ENCODE peak calls at places on chromosome 19, in nine cellular contexts. N is left lung, X is lower lobe of right lung, E is hepatocyte, V is aorta, S is OCI-LY7, Y is transverse colon, L is A549, B is lung. G is an unnamed sample.

GRCh38 chr19:1210227-1210538 is 4.6 kb downstream of the STK11 start:
- DNase-seq in N (no peak), X (no peak), E (no peak), V (no peak), S (no peak), Y (no peak), L (no peak), B (no peak), G (no peak)

GRCh38 chr19:2079865-2080301 is 16.2 kb downstream of the MOB3A start:
- DNase-seq in N (no peak), X (no peak), E (no peak), V (no peak), S (no peak), Y (no peak), L (no peak), B (no peak), G (no peak)

GRCh38 chr19:2361259-2362038 is 1.4 kb downstream of the TMPRSS9 start:
- DNase-seq in N (no peak), X (no peak), E (no peak), V (no peak), S (no peak), Y (no peak), L (no peak), B (no peak), G (no peak)

GRCh38 chr19:4121815-4122214 is 2.1 kb downstream of the MAP2K2 start:
- DNase-seq in N (no peak), X (no peak), E (no peak), V (no peak), S (no peak), Y (no peak), L (no peak), B (no peak), G (no peak)

GRCh38 chr19:18496167-18496979 is 25.5 kb downstream of the ELL start:
- DNase-seq in N (no peak), X (peak; percentile 78), E (no peak), V (no peak), S (no peak), Y (peak; percentile 73), L (no peak), B (peak; percentile 68), G (peak; percentile 88)

GRCh38 chr19:53942001-53942786 is 20.5 kb upstream of the CACNG8 start:
- DNase-seq in N (no peak), X (no peak), E (peak; percentile 24), V (no peak), S (no peak), Y (no peak), L (no peak), B (no peak), G (no peak)

GRCh38 chr19:1122972-1123363 is 19.2 kb downstream of the GPX4 start:
- DNase-seq in N (peak; percentile 94), X (peak; percentile 78), E (peak; percentile 75), V (peak; percentile 77), S (peak; percentile 71), Y (peak; percentile 85), L (no peak), B (peak; percentile 82), G (no peak)

GRCh38 chr19:5953680-5954213 is 24.2 kb downstream of the RANBP3 start:
- DNase-seq in N (no peak), X (no peak), E (no peak), V (no peak), S (no peak), Y (no peak), L (no peak), B (no peak), G (no peak)

GRCh38 chr19:13155472-13156284 is 5.5 kb downstream of the IER2 start:
- DNase-seq in N (peak; percentile 94), X (peak; percentile 87), E (peak; percentile 92), V (peak; percentile 89), S (peak; percentile 91), Y (peak; percentile 88), L (no peak), B (peak; percentile 70), G (peak; percentile 87)

GRCh38 chr19:40633207-40633606 is 32.0 kb downstream of the LTBP4 start:
- DNase-seq in N (no peak), X (no peak), E (no peak), V (no peak), S (no peak), Y (no peak), L (no peak), B (no peak), G (no peak)

GRCh38 chr19:31260171-31260933 is 88.9 kb downstream of the TSHZ3 start:
- DNase-seq in N (no peak), X (no peak), E (no peak), V (no peak), S (no peak), Y (no peak), L (no peak), B (no peak), G (no peak)

GRCh38 chr19:17052439-17052838 is 22.8 kb downstream of the HAUS8 start:
- DNase-seq in N (peak; percentile 11), X (no peak), E (peak; percentile 68), V (no peak), S (peak; percentile 44), Y (peak; percentile 64), L (no peak), B (peak; percentile 58), G (no peak)

GRCh38 chr19:55605637-55606470 is at the start of gene ZNF865:
- DNase-seq in N (peak; percentile 83), X (peak; percentile 82), E (peak; percentile 94), V (peak; percentile 76), S (peak; percentile 80), Y (peak; percentile 86), L (peak; percentile 88), B (peak; percentile 80), G (peak; percentile 62)

GRCh38 chr19:6021878-6022569 is 44.1 kb upstream of the RANBP3 start:
- DNase-seq in N (peak; percentile 82), X (peak; percentile 75), E (peak; percentile 92), V (peak; percentile 80), S (peak; percentile 89), Y (peak; percentile 81), L (peak; percentile 55), B (peak; percentile 66), G (peak; percentile 61)

GRCh38 chr19:3693030-3693925 is 7.0 kb downstream of the PIP5K1C start:
- DNase-seq in N (peak; percentile 53), X (no peak), E (no peak), V (peak; percentile 74), S (no peak), Y (no peak), L (no peak), B (no peak), G (no peak)

GRCh38 chr19:40921005-40921897 is 39.2 kb upstream of the CYP2A7 start:
- DNase-seq in N (peak; percentile 81), X (peak; percentile 84), E (peak; percentile 86), V (no peak), S (no peak), Y (peak; percentile 83), L (peak; percentile 98), B (peak; percentile 88), G (no peak)

GRCh38 chr19:7767487-7767886 is 4.4 kb downstream of the CLEC4M start:
- DNase-seq in N (no peak), X (no peak), E (no peak), V (no peak), S (no peak), Y (no peak), L (no peak), B (no peak), G (no peak)

GRCh38 chr19:16342002-16342715 is 17.5 kb downstream of the KLF2 start:
- DNase-seq in N (no peak), X (no peak), E (peak; percentile 38), V (peak; percentile 70), S (peak; percentile 73), Y (peak; percentile 42), L (no peak), B (no peak), G (peak; percentile 67)

GRCh38 chr19:1567116-1567847 is 843 bp downstream of the MEX3D start:
- DNase-seq in N (no peak), X (no peak), E (peak; percentile 71), V (peak; percentile 61), S (no peak), Y (peak; percentile 47), L (no peak), B (no peak), G (no peak)

GRCh38 chr19:11480081-11480926 is 542 bp downstream of the ELAVL3 start:
- DNase-seq in N (peak; percentile 76), X (no peak), E (no peak), V (peak; percentile 50), S (no peak), Y (no peak), L (no peak), B (no peak), G (no peak)
- H3K27ac ChIP-seq in N (no peak overlapping the region), X (no peak overlapping the region), E (no peak overlapping the region), V (no peak overlapping the region), S (no peak overlapping the region), Y (no peak overlapping the region), L (no peak overlapping the region), B (no peak overlapping the region), G (no peak overlapping the region)

DNA sequence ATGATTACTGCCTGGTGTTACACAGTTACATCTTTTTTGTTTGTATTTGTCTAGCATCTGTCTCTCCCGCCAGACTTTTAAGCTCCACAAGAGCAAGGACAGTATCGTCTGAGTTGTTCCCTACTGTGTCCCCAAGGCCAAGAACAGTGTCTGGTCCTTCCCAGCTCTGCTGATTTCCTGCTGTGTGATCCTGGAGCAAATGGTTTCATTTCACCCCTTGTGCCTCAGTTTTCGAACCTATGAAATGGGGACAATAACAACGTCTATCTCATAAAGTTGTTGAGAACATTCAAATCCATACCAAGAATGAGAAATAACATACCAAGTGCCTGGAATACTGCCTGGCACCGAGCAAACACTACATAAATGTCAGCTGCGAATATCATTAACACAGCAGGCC is 11.5 kb downstream of the XRCC1 start:
- DNase-seq in N (no peak), X (no peak), E (no peak), V (no peak), S (no peak), Y (no peak), L (no peak), B (no peak), G (no peak)
- H3K9me3 ChIP-seq in N (no peaks in the 10 kb centered on the region), X (no peaks in the 10 kb centered on the region), E (no peaks in the 10 kb centered on the region), V (no peaks in the 10 kb centered on the region), S (no peaks in the 10 kb centered on the region), Y (no peaks in the 10 kb centered on the region), L (no peaks in the 10 kb centered on the region), B (no peaks in the 10 kb centered on the region), G (no peaks in the 10 kb centered on the region)

DNA sequence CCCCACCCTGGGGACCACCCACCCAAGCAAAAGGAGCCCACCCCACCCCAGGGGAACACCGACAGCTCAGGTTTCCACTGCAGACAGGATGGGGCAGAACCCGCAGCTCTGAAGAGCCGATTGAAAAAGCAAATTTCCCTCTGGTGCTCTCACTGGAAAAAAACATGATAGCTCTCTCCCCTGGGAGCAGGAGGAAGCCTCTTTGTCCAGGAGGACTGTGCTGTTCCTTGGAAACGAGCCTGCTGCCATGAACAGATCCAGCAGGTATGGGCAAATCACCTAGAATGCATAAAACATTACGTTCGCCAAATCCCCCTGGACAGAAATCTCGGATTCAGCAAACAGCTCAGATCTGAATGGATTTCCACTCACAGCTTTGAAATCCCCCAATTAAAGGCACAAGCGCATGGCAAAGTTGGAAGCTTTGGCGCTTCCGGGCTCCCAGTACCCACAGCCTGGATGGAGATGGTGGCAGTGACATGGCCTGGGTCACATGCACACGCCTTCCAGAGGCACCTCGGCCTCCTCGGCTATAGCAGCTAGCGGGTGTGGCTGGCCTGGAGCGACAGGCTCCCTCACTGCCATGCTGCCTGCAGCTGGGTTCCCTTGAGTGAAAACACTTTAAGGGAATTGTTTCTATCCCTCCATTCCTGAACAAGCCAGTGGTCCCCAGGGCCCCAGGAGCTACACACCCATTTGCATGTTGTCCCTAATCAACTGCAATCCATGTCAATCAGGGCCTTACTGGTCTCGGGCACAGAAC is 59.1 kb downstream of the CEBPG start:
- DNase-seq in N (peak; percentile 63), X (peak; percentile 38), E (no peak), V (peak; percentile 34), S (no peak), Y (no peak), L (no peak), B (no peak), G (no peak)
- H3K27ac ChIP-seq in N (no peak overlapping the region), X (no peak overlapping the region), E (no peak overlapping the region), V (no peak overlapping the region), S (no peak overlapping the region), Y (no peak overlapping the region), L (no peak overlapping the region), B (no peak overlapping the region), G (no peak overlapping the region)

GRCh38 chr19:37413243-37414084 is 42.6 kb downstream of the ZNF527 start:
- DNase-seq in N (no peak), X (no peak), E (no peak), V (no peak), S (no peak), Y (no peak), L (no peak), B (no peak), G (no peak)
- H3K9me3 ChIP-seq in N (peaks cover 31% of the 10 kb centered on the region), X (peaks cover 98% of the 10 kb centered on the region), E (peaks cover 66% of the 10 kb centered on the region), V (peaks cover 17% of the 10 kb centered on the region), S (peaks cover 75% of the 10 kb centered on the region), Y (peaks cover 96% of the 10 kb centered on the region), L (peaks cover 99% of the 10 kb centered on the region), B (peaks cover 45% of the 10 kb centered on the region), G (peaks cover 74% of the 10 kb centered on the region)

G was measured in CD8-positive, alpha-beta memory T cell.